ENCODE peak calls at places on chromosomes 12 and 14, in four cellular contexts. H is RWPE2, U is A549, P is pancreas. D is an unnamed sample.

GRCh38 chr12:131098178-131098981 is 144.7 kb downstream of the ADGRD1 start:
- DNase-seq in H (peak), U (no peak), P (no peak), D (no peak)

GRCh38 chr12:105888696-105889095 is 250.1 kb downstream of the NUAK1 start:
- DNase-seq in H (no peak), U (no peak), P (no peak), D (no peak)

GRCh38 chr12:52691076-52691764 is 11.0 kb upstream of the KRT1 start:
- DNase-seq in H (no peak), U (no peak), P (no peak), D (no peak)

GRCh38 chr14:39228509-39229221 is 5.0 kb upstream of the MIA2 start:
- DNase-seq in H (no peak), U (no peak), P (no peak), D (no peak)

GRCh38 chr14:71555654-71556559 is 376.3 kb upstream of the RGS6 start:
- DNase-seq in H (no peak), U (no peak), P (no peak), D (no peak)

GRCh38 chr12:4327293-4327692 is 6.3 kb downstream of the TIGAR start:
- DNase-seq in H (no peak), U (no peak), P (no peak), D (no peak)

GRCh38 chr12:2319747-2320146 is 267.0 kb downstream of the CACNA1C start:
- DNase-seq in H (peak), U (no peak), P (no peak), D (no peak)

GRCh38 chr14:25004389-25004809 is 45.5 kb downstream of the STXBP6 start:
- DNase-seq in H (no peak), U (no peak), P (no peak), D (no peak)

GRCh38 chr14:103185051-103186027 is 62.1 kb downstream of the TNFAIP2 start:
- DNase-seq in H (no peak), U (peak), P (no peak), D (no peak)

GRCh38 chr12:63400746-63401145 is 249.7 kb upstream of the AVPR1A start:
- DNase-seq in H (no peak), U (peak), P (no peak), D (no peak)

GRCh38 chr14:61644834-61645233 is 50.5 kb upstream of the HIF1A start:
- DNase-seq in H (no peak), U (no peak), P (no peak), D (no peak)

GRCh38 chr14:97891515-97891914 is 1094.3 kb downstream of the VRK1 start:
- DNase-seq in H (no peak), U (no peak), P (no peak), D (no peak)

GRCh38 chr12:27780612-27781408 is 774 bp upstream of the MANSC4 start:
- DNase-seq in H (peak), U (peak), P (peak), D (no peak)

GRCh38 chr14:59239030-59239429 is 50.6 kb downstream of the DAAM1 start:
- DNase-seq in H (no peak), U (no peak), P (no peak), D (no peak)

GRCh38 chr14:31990183-31990862 is 86.8 kb upstream of the ARHGAP5 start:
- DNase-seq in H (no peak), U (no peak), P (no peak), D (no peak)

GRCh38 chr12:105721051-105721825 is 390.7 kb downstream of the C12orf75 start:
- DNase-seq in H (no peak), U (no peak), P (no peak), D (no peak)

DNA sequence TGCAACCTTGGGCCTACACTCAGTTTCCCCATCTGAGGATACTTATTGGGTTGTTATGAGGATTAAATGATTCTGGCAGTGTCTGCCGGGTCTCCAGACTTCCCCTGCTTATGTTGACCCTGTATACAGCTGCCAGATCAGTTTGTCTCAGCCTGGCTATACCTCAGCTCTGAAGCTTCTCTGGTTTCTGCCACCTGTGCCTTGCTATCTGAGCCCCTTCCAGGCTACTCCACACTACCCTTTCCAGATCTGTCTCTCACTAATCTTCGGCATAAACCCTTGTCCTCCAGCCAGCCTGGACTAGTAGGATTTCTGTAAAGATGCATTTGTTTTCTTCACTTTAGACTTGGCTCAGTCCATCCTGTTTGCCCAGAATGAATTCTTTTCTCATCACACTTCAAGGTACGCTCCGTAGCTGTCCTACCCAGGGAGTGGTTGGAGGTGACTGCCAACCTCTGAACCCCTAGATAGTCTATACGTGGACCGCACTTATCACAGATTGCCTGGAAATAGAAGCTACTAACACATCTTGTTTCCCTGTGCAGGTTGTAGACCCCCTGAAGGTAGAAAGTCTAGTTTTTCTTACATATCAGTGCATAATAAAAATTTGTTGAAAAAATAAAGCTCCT is 422.4 kb downstream of the RAD51B start:
- DNase-seq in H (no peak), U (no peak), P (no peak), D (no peak)
- H3K27ac ChIP-seq in H (no peak), U (peak), P (no peak), D (no peak)

DNA sequence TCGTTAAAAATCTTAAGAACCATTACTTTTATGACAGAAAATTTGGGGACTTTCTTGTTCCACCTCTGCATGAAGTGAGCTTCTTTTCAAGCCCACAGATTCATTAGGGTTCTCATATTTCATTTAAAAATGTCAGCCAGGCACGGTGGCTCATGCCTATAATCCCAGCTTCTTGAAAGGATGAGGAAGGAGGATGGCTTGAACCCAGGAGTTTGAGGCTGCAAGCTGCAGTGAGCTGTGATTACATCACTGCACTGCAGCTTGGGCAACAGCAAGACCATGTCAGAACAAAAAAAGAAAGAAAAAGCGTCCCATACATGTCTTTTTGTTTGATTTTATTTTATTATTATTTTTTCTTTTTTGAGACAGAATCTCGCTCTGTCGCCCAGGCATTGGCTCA is 43.4 kb upstream of the ATF1 start:
- DNase-seq in H (no peak), U (no peak), P (no peak), D (no peak)
- H3K27ac ChIP-seq in H (no peak), U (no peak), P (no peak), D (no peak)

DNA sequence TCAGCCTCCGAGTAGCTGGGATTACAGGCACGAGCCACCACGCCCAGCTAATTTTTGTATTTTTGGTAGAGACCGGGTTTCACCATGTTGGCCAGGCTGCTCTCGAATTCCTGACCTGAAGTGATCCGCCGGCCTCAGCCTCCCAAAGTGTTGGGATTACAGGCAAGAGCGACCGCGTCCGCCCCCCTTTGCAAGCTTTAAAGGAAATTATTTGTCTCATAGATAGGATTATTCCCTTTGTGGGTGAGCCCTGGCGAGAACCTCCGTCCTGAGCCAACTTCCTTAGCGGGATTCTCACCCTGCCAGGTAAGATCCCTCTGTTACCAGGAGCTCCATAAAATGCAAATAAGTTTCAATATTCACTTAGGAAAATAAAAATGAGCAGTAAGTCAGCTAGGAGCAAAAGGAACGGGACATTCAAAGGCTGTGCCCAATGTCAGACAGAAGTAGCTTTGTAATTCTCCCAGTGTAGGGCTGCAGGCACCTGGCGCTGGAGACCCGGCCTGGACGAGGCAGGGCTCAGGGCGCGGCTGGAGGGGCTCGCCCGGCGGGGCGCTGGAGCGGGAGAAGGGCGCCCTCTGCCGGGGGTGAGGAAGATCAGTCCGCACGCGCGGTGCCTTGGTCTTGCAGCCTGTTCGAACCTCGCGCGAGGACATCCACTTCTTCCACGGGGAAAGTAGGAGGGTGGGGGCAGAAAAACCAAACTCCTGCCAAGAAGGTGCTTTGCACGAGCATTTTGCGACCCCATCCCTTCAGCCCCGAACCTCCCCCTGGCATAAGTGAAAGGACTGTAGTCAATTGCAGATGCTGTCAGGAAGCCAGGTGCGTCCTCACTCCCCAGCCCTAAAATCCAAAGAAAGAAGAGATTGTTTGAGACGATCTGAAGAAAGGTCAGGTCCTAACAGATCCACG is 47.1 kb upstream of the PLXNC1 start:
- DNase-seq in H (peak), U (peak), P (peak), D (peak)
- H3K27ac ChIP-seq in H (peak), U (peak), P (no peak), D (no peak)

GRCh38 chr14:88476825-88477224 is 78.0 kb downstream of the PTPN21 start:
- DNase-seq in H (no peak), U (no peak), P (no peak), D (no peak)
- H3K27ac ChIP-seq in H (no peak), U (no peak), P (no peak), D (no peak)